ENCODE peak calls at places on chromosomes 12 and 14, in four cellular contexts. G is H1, R is K562, U is HepG2. Q is an unnamed sample.
A peak's percentile ranks its signal among the peaks of the same experiment; 100 is the strongest.

GRCh38 chr12:50981319-50982239 is 29.2 kb downstream of the HIGD1C start:
- DNase-seq in G (no peak), R (peak; percentile 13), U (peak; percentile 57), Q (no peak)

GRCh38 chr12:5904969-5905368 is 40.1 kb downstream of the ANO2 start:
- DNase-seq in G (no peak), R (no peak), U (no peak), Q (no peak)

GRCh38 chr12:106179086-106179485 is 40.3 kb upstream of the NUAK1 start:
- DNase-seq in G (no peak), R (no peak), U (peak; percentile 38), Q (no peak)

GRCh38 chr14:69261761-69262331 is 1.9 kb downstream of the GALNT16 start:
- DNase-seq in G (peak; percentile 54), R (no peak), U (peak; percentile 69), Q (peak; percentile 23)

GRCh38 chr14:82422186-82422585 is 888.5 kb upstream of the SEL1L start:
- DNase-seq in G (no peak), R (no peak), U (no peak), Q (no peak)

GRCh38 chr12:15244341-15244740 is 23.1 kb upstream of the RERG start:
- DNase-seq in G (no peak), R (no peak), U (no peak), Q (no peak)

GRCh38 chr12:98490491-98491453 is 24.6 kb upstream of the TMPO start:
- DNase-seq in G (peak; percentile 97), R (peak; percentile 73), U (peak; percentile 90), Q (peak; percentile 94)

GRCh38 chr14:87628129-87628528 is 364.9 kb downstream of the GALC start:
- DNase-seq in G (no peak), R (no peak), U (peak; percentile 1), Q (no peak)

GRCh38 chr14:50607181-50607580 is 47.2 kb downstream of the ATL1 start:
- DNase-seq in G (no peak), R (no peak), U (no peak), Q (no peak)

GRCh38 chr12:122147514-122148290 is 26.3 kb downstream of the IL31 start:
- DNase-seq in G (no peak), R (no peak), U (no peak), Q (no peak)

GRCh38 chr14:36717363-36717762 is 55.7 kb downstream of the PAX9 start:
- DNase-seq in G (peak; percentile 57), R (no peak), U (peak; percentile 21), Q (no peak)

GRCh38 chr12:6212086-6212485 is 11.9 kb downstream of the CD9 start:
- DNase-seq in G (no peak), R (no peak), U (no peak), Q (no peak)

GRCh38 chr12:22088886-22089285 is 42.9 kb downstream of the CMAS start:
- DNase-seq in G (no peak), R (no peak), U (no peak), Q (no peak)

GRCh38 chr14:45686771-45687170 is 433.8 kb upstream of the MIS18BP1 start:
- DNase-seq in G (no peak), R (no peak), U (no peak), Q (no peak)

GRCh38 chr14:67883717-67884116 is 64.1 kb downstream of the RAD51B start:
- DNase-seq in G (no peak), R (no peak), U (no peak), Q (peak; percentile 18)

GRCh38 chr12:46903058-46903457 is 77.3 kb upstream of the SLC38A4 start:
- DNase-seq in G (no peak), R (no peak), U (no peak), Q (no peak)

GRCh38 chr14:84237881-84238280 is 1292.1 kb upstream of the FLRT2 start:
- DNase-seq in G (no peak), R (no peak), U (no peak), Q (no peak)

GRCh38 chr12:2267624-2268477 is 215.1 kb downstream of the CACNA1C start:
- DNase-seq in G (no peak), R (no peak), U (no peak), Q (no peak)

GRCh38 chr14:106518054-106518943 is 991.9 kb downstream of the TMEM121 start:
- DNase-seq in G (no peak), R (no peak), U (no peak), Q (peak; percentile 2)

GRCh38 chr12:99978152-99978551 is 6.6 kb downstream of the ANKS1B start:
- DNase-seq in G (no peak), R (no peak), U (no peak), Q (no peak)

GRCh38 chr12:39626033-39626814 is 6.6 kb upstream of the ABCD2 start:
- DNase-seq in G (peak; percentile 55), R (peak; percentile 50), U (no peak), Q (no peak)
- TF ChIP-seq RAD21 in G (peak; percentile 61), R (peak; percentile 52), U (no peak), Q (no peak)

GRCh38 chr12:4190376-4191063 is 83.0 kb upstream of the CCND2 start:
- DNase-seq in G (no peak), R (no peak), U (no peak), Q (no peak)
- TF ChIP-seq JUN in G (no peak), R (no peak), U (no peak), Q (no peak)

GRCh38 chr12:110317921-110318320 is 36.9 kb downstream of the ATP2A2 start:
- DNase-seq in G (no peak), R (no peak), U (no peak), Q (no peak)
- TF ChIP-seq RAD21 in G (no peak), R (no peak), U (no peak), Q (no peak)

GRCh38 chr12:105079011-105079570 is 5.2 kb downstream of the ALDH1L2 start:
- DNase-seq in G (no peak), R (no peak), U (no peak), Q (no peak)

GRCh38 chr12:105072888-105073488 is 11.3 kb downstream of the ALDH1L2 start:
- DNase-seq in G (no peak), R (no peak), U (no peak), Q (no peak)

GRCh38 chr12:105076913-105077312 is 7.3 kb downstream of the ALDH1L2 start:
- DNase-seq in G (no peak), R (no peak), U (no peak), Q (no peak)

GRCh38 chr12:105077435-105077834 is 6.8 kb downstream of the ALDH1L2 start:
- DNase-seq in G (no peak), R (no peak), U (no peak), Q (no peak)

DNA sequence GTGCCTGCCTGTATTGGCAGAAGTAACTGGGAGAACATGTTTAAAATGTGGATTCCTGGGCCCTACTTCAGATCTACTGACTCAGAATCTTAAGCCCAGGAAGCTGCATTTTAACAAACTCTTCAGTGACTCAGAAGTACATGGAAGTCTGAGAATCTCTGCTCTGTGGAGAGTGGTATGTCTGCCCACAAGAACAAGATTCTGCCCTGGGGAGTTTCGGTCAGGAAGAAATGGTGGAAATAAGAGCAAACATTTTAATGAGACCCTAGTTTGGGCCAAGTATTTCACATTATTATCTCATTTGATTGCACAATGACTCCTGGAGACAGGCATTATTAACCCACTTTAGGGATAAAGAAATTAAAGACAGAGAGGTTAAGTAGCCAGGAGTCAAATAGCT is 8.2 kb downstream of the ALDH1L2 start:
- DNase-seq in G (no peak), R (no peak), U (no peak), Q (no peak)
- TF ChIP-seq JUN in G (no peak), R (no peak), U (no peak), Q (no peak)

Q was measured in A549.